ENCODE peak calls at places on chromosome 2, in five cellular contexts. One of them, this sample, is unnamed.

GRCh38 chr2:158665536-158666302 is 129.4 kb upstream of the DAPL1 start:
- DNase-seq in lower lobe of right lung: no peak
- DNase-seq in GM12865: no peak
- DNase-seq in stimulated activated CD4-positive, alpha-beta T cell treated with anti-CD3 and anti-CD28 coated beads, Interleukin-2, amount 100 ng/mL, for 48 hours: no peak
- DNase-seq in GM04503: no peak
- DNase-seq in this sample: peak

GRCh38 chr2:239370403-239370802 is 30.4 kb downstream of the HDAC4 start:
- DNase-seq in lower lobe of right lung: peak
- DNase-seq in stimulated activated CD4-positive, alpha-beta T cell treated with anti-CD3 and anti-CD28 coated beads, Interleukin-2, amount 100 ng/mL, for 48 hours: no peak
- DNase-seq in GM12865: no peak
- DNase-seq in GM04503: no peak
- DNase-seq in this sample: no peak

GRCh38 chr2:62998949-62999348 is 51.7 kb upstream of the OTX1 start:
- DNase-seq in stimulated activated CD4-positive, alpha-beta T cell treated with anti-CD3 and anti-CD28 coated beads, Interleukin-2, amount 100 ng/mL, for 48 hours: no peak
- DNase-seq in lower lobe of right lung: no peak
- DNase-seq in GM12865: no peak
- DNase-seq in GM04503: no peak
- DNase-seq in this sample: peak

GRCh38 chr2:63594622-63595021 is 5.9 kb downstream of the MDH1 start:
- DNase-seq in lower lobe of right lung: no peak
- DNase-seq in GM04503: no peak
- DNase-seq in GM12865: no peak
- DNase-seq in stimulated activated CD4-positive, alpha-beta T cell treated with anti-CD3 and anti-CD28 coated beads, Interleukin-2, amount 100 ng/mL, for 48 hours: no peak
- DNase-seq in this sample: no peak

GRCh38 chr2:9307505-9307904 is 100.9 kb downstream of the ASAP2 start:
- DNase-seq in lower lobe of right lung: no peak
- DNase-seq in GM04503: no peak
- DNase-seq in stimulated activated CD4-positive, alpha-beta T cell treated with anti-CD3 and anti-CD28 coated beads, Interleukin-2, amount 100 ng/mL, for 48 hours: no peak
- DNase-seq in GM12865: no peak
- DNase-seq in this sample: no peak

GRCh38 chr2:151290467-151290866 is 999 bp upstream of the NMI start:
- DNase-seq in GM12865: no peak
- DNase-seq in GM04503: no peak
- DNase-seq in stimulated activated CD4-positive, alpha-beta T cell treated with anti-CD3 and anti-CD28 coated beads, Interleukin-2, amount 100 ng/mL, for 48 hours: no peak
- DNase-seq in lower lobe of right lung: no peak
- DNase-seq in this sample: no peak

GRCh38 chr2:213020268-213020667 is 131.1 kb downstream of the IKZF2 start:
- DNase-seq in GM12865: peak
- DNase-seq in GM04503: no peak
- DNase-seq in stimulated activated CD4-positive, alpha-beta T cell treated with anti-CD3 and anti-CD28 coated beads, Interleukin-2, amount 100 ng/mL, for 48 hours: no peak
- DNase-seq in lower lobe of right lung: no peak
- DNase-seq in this sample: no peak

GRCh38 chr2:149291881-149292280 is 38.5 kb upstream of the LYPD6 start:
- DNase-seq in GM04503: no peak
- DNase-seq in GM12865: no peak
- DNase-seq in stimulated activated CD4-positive, alpha-beta T cell treated with anti-CD3 and anti-CD28 coated beads, Interleukin-2, amount 100 ng/mL, for 48 hours: no peak
- DNase-seq in lower lobe of right lung: no peak
- DNase-seq in this sample: no peak

GRCh38 chr2:113791697-113792590 is 35.5 kb upstream of the SLC35F5 start:
- DNase-seq in stimulated activated CD4-positive, alpha-beta T cell treated with anti-CD3 and anti-CD28 coated beads, Interleukin-2, amount 100 ng/mL, for 48 hours: no peak
- DNase-seq in GM12865: peak
- DNase-seq in GM04503: no peak
- DNase-seq in lower lobe of right lung: no peak
- DNase-seq in this sample: peak

GRCh38 chr2:43634604-43635306 is 2.3 kb upstream of the PLEKHH2 start:
- DNase-seq in GM04503: peak
- DNase-seq in stimulated activated CD4-positive, alpha-beta T cell treated with anti-CD3 and anti-CD28 coated beads, Interleukin-2, amount 100 ng/mL, for 48 hours: no peak
- DNase-seq in lower lobe of right lung: no peak
- DNase-seq in GM12865: no peak
- DNase-seq in this sample: peak

GRCh38 chr2:60503923-60504514 is 49.4 kb downstream of the BCL11A start:
- DNase-seq in stimulated activated CD4-positive, alpha-beta T cell treated with anti-CD3 and anti-CD28 coated beads, Interleukin-2, amount 100 ng/mL, for 48 hours: no peak
- DNase-seq in GM04503: no peak
- DNase-seq in lower lobe of right lung: no peak
- DNase-seq in GM12865: no peak
- DNase-seq in this sample: peak

GRCh38 chr2:146818122-146818521 is 1026.7 kb upstream of the ACVR2A start:
- DNase-seq in stimulated activated CD4-positive, alpha-beta T cell treated with anti-CD3 and anti-CD28 coated beads, Interleukin-2, amount 100 ng/mL, for 48 hours: no peak
- DNase-seq in GM04503: no peak
- DNase-seq in lower lobe of right lung: no peak
- DNase-seq in GM12865: no peak
- DNase-seq in this sample: peak

GRCh38 chr2:170467568-170468422 is 247.3 kb upstream of the SP5 start:
- DNase-seq in GM04503: no peak
- DNase-seq in GM12865: no peak
- DNase-seq in lower lobe of right lung: no peak
- DNase-seq in stimulated activated CD4-positive, alpha-beta T cell treated with anti-CD3 and anti-CD28 coated beads, Interleukin-2, amount 100 ng/mL, for 48 hours: no peak
- DNase-seq in this sample: peak

GRCh38 chr2:85678384-85678783 is 10.4 kb upstream of the SFTPB start:
- DNase-seq in stimulated activated CD4-positive, alpha-beta T cell treated with anti-CD3 and anti-CD28 coated beads, Interleukin-2, amount 100 ng/mL, for 48 hours: no peak
- DNase-seq in lower lobe of right lung: no peak
- DNase-seq in GM12865: no peak
- DNase-seq in GM04503: no peak
- DNase-seq in this sample: no peak

GRCh38 chr2:172403402-172403801 is 24.0 kb upstream of the ITGA6 start:
- DNase-seq in stimulated activated CD4-positive, alpha-beta T cell treated with anti-CD3 and anti-CD28 coated beads, Interleukin-2, amount 100 ng/mL, for 48 hours: no peak
- DNase-seq in lower lobe of right lung: no peak
- DNase-seq in GM04503: no peak
- DNase-seq in GM12865: no peak
- DNase-seq in this sample: no peak

GRCh38 chr2:42927334-42928160 is 135.2 kb upstream of the HAAO start:
- DNase-seq in GM04503: no peak
- DNase-seq in lower lobe of right lung: no peak
- DNase-seq in GM12865: no peak
- DNase-seq in stimulated activated CD4-positive, alpha-beta T cell treated with anti-CD3 and anti-CD28 coated beads, Interleukin-2, amount 100 ng/mL, for 48 hours: no peak
- DNase-seq in this sample: no peak

GRCh38 chr2:37615808-37616673 is 55.4 kb downstream of the CDC42EP3 start:
- DNase-seq in stimulated activated CD4-positive, alpha-beta T cell treated with anti-CD3 and anti-CD28 coated beads, Interleukin-2, amount 100 ng/mL, for 48 hours: no peak
- DNase-seq in lower lobe of right lung: peak
- DNase-seq in GM12865: peak
- DNase-seq in GM04503: no peak
- DNase-seq in this sample: no peak

GRCh38 chr2:234328444-234328990 is 168.4 kb downstream of the ARL4C start:
- DNase-seq in GM04503: no peak
- DNase-seq in stimulated activated CD4-positive, alpha-beta T cell treated with anti-CD3 and anti-CD28 coated beads, Interleukin-2, amount 100 ng/mL, for 48 hours: no peak
- DNase-seq in lower lobe of right lung: no peak
- DNase-seq in GM12865: no peak
- DNase-seq in this sample: no peak

GRCh38 chr2:31401580-31401979 is 13.0 kb downstream of the XDH start:
- DNase-seq in stimulated activated CD4-positive, alpha-beta T cell treated with anti-CD3 and anti-CD28 coated beads, Interleukin-2, amount 100 ng/mL, for 48 hours: no peak
- DNase-seq in GM12865: no peak
- DNase-seq in lower lobe of right lung: no peak
- DNase-seq in GM04503: peak
- DNase-seq in this sample: peak

GRCh38 chr2:75729861-75730260 is 19.1 kb upstream of the GCFC2 start:
- DNase-seq in stimulated activated CD4-positive, alpha-beta T cell treated with anti-CD3 and anti-CD28 coated beads, Interleukin-2, amount 100 ng/mL, for 48 hours: no peak
- DNase-seq in lower lobe of right lung: no peak
- DNase-seq in GM12865: peak
- DNase-seq in GM04503: no peak
- DNase-seq in this sample: peak